ENCODE peak calls at places on chromosomes 12 and 14, in ten cellular contexts. B is stimulated activated CD4-positive, alpha-beta T cell treated with anti-CD3 and anti-CD28 coated beads, Interleukin-1b, Interleukin-23, amount 100 ng/mL, for 24 hours; Q is lung; G is GM12891; A is NCI-H1105 treated with DMSO at 0.1 percent for 48 hours; F is iPS DF 6.9; V is MCF 10A; U is mucosa of descending colon; M is NCI-H1436; T is adrenal gland. O is an unnamed sample.

GRCh38 chr12:19967001-19967400 is 401.3 kb upstream of the PDE3A start:
- DNase-seq in B (no peak), Q (no peak), G (no peak), A (no peak), F (no peak), V (no peak), U (no peak), M (no peak), T (no peak), O (no peak)

GRCh38 chr14:91835920-91836843 is 31.2 kb downstream of the TC2N start:
- DNase-seq in B (peak; percentile 87), Q (peak; percentile 91), G (peak; percentile 61), A (peak; percentile 91), F (peak; percentile 73), V (peak; percentile 88), U (peak; percentile 91), M (peak; percentile 30), T (peak; percentile 53), O (peak; percentile 89)

GRCh38 chr12:981176-981828 is 9.7 kb upstream of the ERC1 start:
- DNase-seq in B (no peak), Q (no peak), G (no peak), A (no peak), F (no peak), V (peak; percentile 45), U (no peak), M (no peak), T (no peak), O (no peak)

GRCh38 chr12:110171636-110172035 is 47.5 kb downstream of the IFT81 start:
- DNase-seq in B (no peak), Q (no peak), G (no peak), A (no peak), F (no peak), V (no peak), U (no peak), M (no peak), T (no peak), O (no peak)

GRCh38 chr14:99698236-99698635 is 14.1 kb downstream of the CYP46A1 start:
- DNase-seq in B (no peak), Q (no peak), G (no peak), A (no peak), F (no peak), V (no peak), U (no peak), M (no peak), T (no peak), O (no peak)

GRCh38 chr12:40834321-40834720 is 142.1 kb downstream of the CNTN1 start:
- DNase-seq in B (no peak), Q (no peak), G (no peak), A (no peak), F (no peak), V (no peak), U (no peak), M (no peak), T (no peak), O (no peak)

GRCh38 chr12:58419905-58420304 is 478.5 kb downstream of the ATP23 start:
- DNase-seq in B (no peak), Q (no peak), G (no peak), A (no peak), F (no peak), V (no peak), U (no peak), M (no peak), T (no peak), O (no peak)

GRCh38 chr14:20578325-20578724 is 9.5 kb downstream of the RNASE11 start:
- DNase-seq in B (no peak), Q (no peak), G (no peak), A (no peak), F (peak; percentile 93), V (no peak), U (no peak), M (no peak), T (no peak), O (no peak)

GRCh38 chr12:50659690-50660424 is 104.0 kb upstream of the ATF1 start:
- DNase-seq in B (no peak), Q (no peak), G (no peak), A (no peak), F (no peak), V (no peak), U (no peak), M (no peak), T (no peak), O (peak; percentile 52)

GRCh38 chr12:26799741-26800140 is 33.3 kb downstream of the ITPR2 start:
- DNase-seq in B (no peak), Q (no peak), G (no peak), A (no peak), F (no peak), V (no peak), U (no peak), M (no peak), T (no peak), O (no peak)

GRCh38 chr12:32870716-32871115 is 25.9 kb downstream of the PKP2 start:
- DNase-seq in B (no peak), Q (no peak), G (no peak), A (no peak), F (no peak), V (peak; percentile 14), U (no peak), M (no peak), T (no peak), O (no peak)

GRCh38 chr14:33914676-33915516 is 36.0 kb downstream of the EGLN3 start:
- DNase-seq in B (no peak), Q (no peak), G (no peak), A (no peak), F (no peak), V (peak; percentile 72), U (no peak), M (no peak), T (no peak), O (no peak)

GRCh38 chr12:52436000-52436827 is 2.0 kb upstream of the KRT75 start:
- DNase-seq in B (no peak), Q (no peak), G (no peak), A (no peak), F (no peak), V (peak; percentile 83), U (no peak), M (no peak), T (no peak), O (no peak)

GRCh38 chr12:91965781-91966180 is 179.9 kb downstream of the BTG1 start:
- DNase-seq in B (no peak), Q (no peak), G (no peak), A (no peak), F (no peak), V (no peak), U (no peak), M (no peak), T (no peak), O (no peak)

GRCh38 chr12:6540181-6540877 is 6.0 kb downstream of the GAPDH start:
- DNase-seq in B (peak; percentile 46), Q (peak; percentile 87), G (peak; percentile 65), A (peak; percentile 78), F (no peak), V (peak; percentile 97), U (peak; percentile 97), M (peak; percentile 81), T (peak; percentile 92), O (peak; percentile 95)

GRCh38 chr14:74684444-74684843 is 28.4 kb downstream of the AREL1 start:
- DNase-seq in B (no peak), Q (no peak), G (no peak), A (no peak), F (no peak), V (no peak), U (no peak), M (no peak), T (no peak), O (no peak)

GRCh38 chr12:3265406-3265805 is 188.2 kb downstream of the TSPAN9 start:
- DNase-seq in B (no peak), Q (no peak), G (no peak), A (no peak), F (no peak), V (no peak), U (no peak), M (no peak), T (no peak), O (no peak)

GRCh38 chr14:103386632-103387329 is 1.6 kb downstream of the MARK3 start:
- DNase-seq in B (no peak), Q (no peak), G (no peak), A (no peak), F (no peak), V (no peak), U (no peak), M (no peak), T (no peak), O (no peak)

GRCh38 chr12:7460375-7461259 is 16.7 kb upstream of the CD163L1 start:
- DNase-seq in B (peak; percentile 21), Q (no peak), G (peak; percentile 25), A (peak; percentile 27), F (peak; percentile 43), V (peak; percentile 69), U (peak; percentile 55), M (peak; percentile 26), T (no peak), O (peak; percentile 32)

GRCh38 chr14:95544588-95544987 is 9.7 kb downstream of the GLRX5 start:
- DNase-seq in B (no peak), Q (no peak), G (no peak), A (no peak), F (no peak), V (no peak), U (no peak), M (no peak), T (no peak), O (no peak)

GRCh38 chr14:79631276-79631675 is 580.0 kb downstream of the DIO2 start:
- DNase-seq in B (no peak), Q (no peak), G (no peak), A (no peak), F (no peak), V (no peak), U (no peak), M (no peak), T (no peak), O (no peak)

GRCh38 chr14:21038416-21039058 is 3.6 kb upstream of the RNASE7 start:
- DNase-seq in B (no peak), Q (no peak), G (no peak), A (no peak), F (no peak), V (no peak), U (no peak), M (no peak), T (no peak), O (peak; percentile 28)

GRCh38 chr12:34396006-34396860 is 373.9 kb downstream of the ALG10 start:
- DNase-seq in B (no peak), Q (peak; percentile 20), G (no peak), A (no peak), F (no peak), V (no peak), U (peak; percentile 14), M (no peak), T (no peak), O (no peak)